ENCODE peak calls at places on chromosome 13, in nine cellular contexts. S is NCI-H1930; X is ELR; N is fibroblast of the conjunctiva; K is substantia nigra; L is NCI-H1092 treated with DMSO at 0.1 percent for 48 hours; D is M059J; C is stimulated activated CD8-positive, alpha-beta memory T cell treated with anti-CD3 and anti-CD28 coated beads, Interleukin-15, amount 100 ng/mL, for 24 hours; U is activated CD4-positive, alpha-beta T cell treated with anti-CD3 and anti-CD28 coated beads for 1 hour. F is an unnamed sample.

GRCh38 chr13:85586856-85587255 is 212.4 kb downstream of the SLITRK6 start:
- DNase-seq in K (no peak), L (no peak), N (no peak), S (no peak), U (no peak), X (no peak), D (no peak), C (no peak), F (no peak)

GRCh38 chr13:42057918-42058530 is 9.6 kb downstream of the DGKH start:
- DNase-seq in K (no peak), C (no peak), D (no peak), X (no peak), N (no peak), S (no peak), L (no peak), U (no peak), F (no peak)

GRCh38 chr13:24985102-24985501 is 110.8 kb upstream of the PABPC3 start:
- DNase-seq in D (no peak), K (no peak), S (no peak), L (no peak), U (no peak), X (no peak), C (no peak), N (no peak), F (no peak)

GRCh38 chr13:33126909-33127607 is 110.8 kb downstream of the KL start:
- DNase-seq in D (peak), K (no peak), L (no peak), N (no peak), C (no peak), X (peak), S (no peak), U (no peak), F (no peak)

GRCh38 chr13:54029226-54029625 is 1000.6 kb downstream of the OLFM4 start:
- DNase-seq in L (no peak), N (no peak), S (no peak), C (no peak), U (no peak), D (peak), X (no peak), K (no peak), F (no peak)

GRCh38 chr13:73090116-73090811 is 31.5 kb downstream of the KLF5 start:
- DNase-seq in N (peak), X (peak), S (no peak), C (no peak), L (no peak), U (no peak), K (no peak), D (peak), F (peak)

GRCh38 chr13:57666131-57666530 is 34.6 kb downstream of the PCDH17 start:
- DNase-seq in K (no peak), U (no peak), D (no peak), S (no peak), X (no peak), N (no peak), L (no peak), C (no peak), F (no peak)

GRCh38 chr13:72886272-72887062 is 104.5 kb downstream of the PIBF1 start:
- DNase-seq in C (no peak), L (no peak), U (no peak), K (no peak), N (no peak), X (no peak), S (no peak), D (no peak), F (no peak)

GRCh38 chr13:51829236-51829899 is 15.6 kb downstream of the TMEM272 start:
- DNase-seq in D (no peak), N (no peak), U (no peak), C (no peak), L (no peak), S (no peak), K (no peak), X (no peak), F (no peak)

GRCh38 chr13:50512602-50513527 is 330.6 kb downstream of the DLEU7 start:
- DNase-seq in C (no peak), K (no peak), S (no peak), N (no peak), U (no peak), L (peak), X (peak), D (peak), F (no peak)

GRCh38 chr13:74987124-74987690 is 494.8 kb downstream of the TBC1D4 start:
- DNase-seq in X (no peak), K (no peak), C (no peak), U (no peak), S (no peak), N (no peak), L (no peak), D (peak), F (no peak)

GRCh38 chr13:33348366-33348765 is 62.8 kb upstream of the STARD13 start:
- DNase-seq in X (peak), L (no peak), D (peak), U (no peak), S (no peak), K (no peak), N (no peak), C (no peak), F (no peak)

GRCh38 chr13:32802159-32802558 is 214.1 kb upstream of the KL start:
- DNase-seq in C (no peak), D (peak), S (no peak), N (no peak), X (no peak), U (no peak), L (no peak), K (no peak), F (no peak)

GRCh38 chr13:31674056-31674455 is 65.3 kb upstream of the RXFP2 start:
- DNase-seq in C (no peak), X (no peak), N (no peak), K (no peak), L (no peak), D (no peak), S (no peak), U (no peak), F (no peak)

GRCh38 chr13:113596321-113597200 is 12.0 kb downstream of the TFDP1 start:
- DNase-seq in K (no peak), D (no peak), C (no peak), X (no peak), N (no peak), S (no peak), U (no peak), L (no peak), F (no peak)

GRCh38 chr13:102367836-102368235 is 34.0 kb downstream of the FGF14 start:
- DNase-seq in L (no peak), X (no peak), C (no peak), U (no peak), K (no peak), N (no peak), S (no peak), D (peak), F (no peak)

GRCh38 chr13:43786472-43786765 is 353 bp downstream of the ENOX1 start:
- DNase-seq in C (no peak), S (no peak), D (no peak), N (no peak), U (no peak), X (no peak), K (no peak), L (no peak), F (no peak)

GRCh38 chr13:105920375-105920774 is 615.1 kb downstream of the EFNB2 start:
- DNase-seq in U (no peak), X (peak), S (no peak), D (peak), L (no peak), C (no peak), N (peak), K (no peak), F (no peak)

GRCh38 chr13:35039012-35039411 is 96.9 kb downstream of the NBEA start:
- DNase-seq in S (no peak), X (no peak), D (no peak), L (no peak), U (no peak), C (no peak), N (no peak), K (no peak), F (no peak)

GRCh38 chr13:21686761-21687391 is 16.0 kb downstream of the FGF9 start:
- DNase-seq in C (no peak), S (no peak), D (no peak), L (no peak), N (no peak), U (no peak), K (no peak), X (no peak), F (no peak)

GRCh38 chr13:21986602-21987001 is 315.7 kb downstream of the FGF9 start:
- DNase-seq in D (no peak), X (no peak), S (no peak), K (no peak), N (no peak), L (no peak), U (no peak), C (no peak), F (no peak)

GRCh38 chr13:40341501-40341900 is 324.9 kb downstream of the FOXO1 start:
- DNase-seq in S (no peak), L (no peak), N (no peak), X (no peak), K (no peak), U (no peak), C (no peak), D (no peak), F (no peak)

GRCh38 chr13:51768378-51768921 is 35.5 kb downstream of the DHRS12 start:
- DNase-seq in X (no peak), L (no peak), C (no peak), N (no peak), S (no peak), K (no peak), D (no peak), U (no peak), F (no peak)

GRCh38 chr13:80962855-80963254 is 621.9 kb upstream of the SPRY2 start:
- DNase-seq in N (peak), X (peak), U (no peak), S (peak), L (no peak), K (no peak), D (no peak), C (no peak), F (no peak)

GRCh38 chr13:27425918-27426630 is 1.7 kb downstream of the GTF3A start:
- DNase-seq in L (peak), S (peak), X (peak), C (peak), U (peak), D (peak), K (no peak), N (peak), F (no peak)